ENCODE peak calls at places on chromosomes 12 and 14, in ten cellular contexts. Z is EH; M is AG10803; C is germinal center; J is NCI-H2081 treated with DMSO at 0.1 percent for 48 hours; H is C1 segment of cervical spinal cord; U is NCI-H748 treated with DMSO at 0.1 percent for 48 hours; S is naive thymus-derived CD4-positive, alpha-beta T cell; A is AG04449; V is ELR. R is an unnamed sample.

GRCh38 chr14:51564986-51565604 is 86.6 kb upstream of the FRMD6 start:
- DNase-seq in C (no peak), Z (no peak), S (no peak), J (no peak), U (no peak), H (no peak), V (no peak), M (peak; percentile 28), A (no peak), R (no peak)

GRCh38 chr12:9729082-9729481 is 3.8 kb downstream of the CLECL1 start:
- DNase-seq in A (no peak), C (no peak), S (no peak), J (no peak), V (no peak), Z (no peak), U (no peak), M (no peak), H (no peak), R (no peak)

GRCh38 chr12:28033538-28033915 is 61.0 kb upstream of the PTHLH start:
- DNase-seq in A (no peak), H (no peak), C (no peak), J (no peak), U (no peak), V (peak; percentile 84), S (no peak), Z (peak; percentile 36), M (peak; percentile 47), R (no peak)

GRCh38 chr12:89862511-89863331 is 154.1 kb upstream of the ATP2B1 start:
- DNase-seq in H (no peak), U (no peak), J (no peak), M (peak; percentile 21), A (no peak), Z (peak; percentile 35), C (peak; percentile 66), V (peak; percentile 30), S (no peak), R (no peak)

GRCh38 chr12:62659457-62660295 is 193.1 kb downstream of the MON2 start:
- DNase-seq in S (no peak), U (no peak), A (no peak), V (no peak), C (no peak), Z (no peak), J (no peak), H (no peak), M (peak; percentile 57), R (no peak)

GRCh38 chr12:79927772-79928474 is 7.0 kb downstream of the PPP1R12A start:
- DNase-seq in J (no peak), V (peak; percentile 12), M (peak; percentile 62), Z (peak; percentile 45), H (no peak), C (no peak), S (peak; percentile 29), A (no peak), U (no peak), R (no peak)

GRCh38 chr12:19893514-19893913 is 454.2 kb downstream of the AEBP2 start:
- DNase-seq in U (no peak), C (no peak), S (no peak), H (no peak), J (no peak), A (no peak), Z (peak; percentile 53), M (peak; percentile 55), V (peak; percentile 15), R (no peak)

GRCh38 chr12:65613692-65614091 is 210.6 kb upstream of the HMGA2 start:
- DNase-seq in S (no peak), U (no peak), J (no peak), Z (no peak), H (no peak), C (no peak), M (no peak), V (no peak), A (no peak), R (no peak)

GRCh38 chr12:128823916-128824839 is at the start of gene SLC15A4:
- DNase-seq in S (peak; percentile 97), V (peak; percentile 91), H (peak; percentile 84), U (peak; percentile 86), J (peak; percentile 91), C (peak; percentile 97), Z (peak; percentile 91), A (peak; percentile 21), M (peak; percentile 88), R (peak; percentile 89)

GRCh38 chr12:104672096-104672445 is 215.3 kb downstream of the CHST11 start:
- DNase-seq in J (no peak), A (no peak), S (no peak), H (no peak), M (no peak), Z (no peak), C (no peak), V (no peak), U (no peak), R (no peak)

GRCh38 chr12:123816896-123817537 is 54.9 kb downstream of the DNAH10 start:
- DNase-seq in M (no peak), Z (no peak), V (no peak), C (no peak), H (no peak), J (no peak), A (no peak), U (no peak), S (no peak), R (no peak)

GRCh38 chr14:100893228-100893601 is 10.3 kb downstream of the RTL1 start:
- DNase-seq in V (no peak), J (no peak), C (no peak), A (no peak), M (no peak), Z (no peak), H (no peak), S (no peak), U (no peak), R (no peak)

GRCh38 chr14:23307687-23308644 is 1.3 kb downstream of the BCL2L2 start:
- DNase-seq in H (no peak), S (no peak), A (no peak), U (no peak), J (no peak), C (no peak), V (peak; percentile 47), Z (peak; percentile 45), M (no peak), R (no peak)

GRCh38 chr14:29906256-29906885 is 21.3 kb downstream of the PRKD1 start:
- DNase-seq in M (no peak), C (no peak), U (no peak), A (no peak), Z (peak; percentile 32), H (no peak), V (peak; percentile 47), J (no peak), S (no peak), R (no peak)

GRCh38 chr12:98352218-98352811 is 163.1 kb upstream of the TMPO start:
- DNase-seq in Z (peak; percentile 87), U (no peak), M (peak; percentile 70), S (no peak), J (no peak), V (peak; percentile 92), A (peak; percentile 72), C (no peak), H (no peak), R (no peak)

GRCh38 chr12:19750116-19750644 is 310.9 kb downstream of the AEBP2 start:
- DNase-seq in M (no peak), S (no peak), A (no peak), V (no peak), U (no peak), C (no peak), H (no peak), J (no peak), Z (peak; percentile 52), R (no peak)

GRCh38 chr12:27193106-27193505 is 51.0 kb upstream of the STK38L start:
- DNase-seq in J (no peak), A (peak; percentile 65), C (no peak), M (peak; percentile 83), U (no peak), S (no peak), H (no peak), V (peak; percentile 26), Z (peak; percentile 89), R (no peak)

GRCh38 chr14:68245146-68246073 is 425.8 kb downstream of the RAD51B start:
- DNase-seq in J (no peak), H (no peak), A (no peak), C (no peak), U (no peak), V (peak; percentile 19), S (no peak), Z (no peak), M (no peak), R (no peak)

GRCh38 chr14:75752907-75753594 is 92.0 kb downstream of the TTLL5 start:
- DNase-seq in A (no peak), H (no peak), U (no peak), M (peak; percentile 33), V (peak; percentile 26), J (no peak), C (no peak), S (no peak), Z (peak; percentile 62), R (no peak)

GRCh38 chr12:66035289-66035961 is 95.1 kb downstream of the LLPH start:
- DNase-seq in H (no peak), J (no peak), M (peak; percentile 60), V (peak; percentile 80), S (no peak), A (no peak), Z (peak; percentile 76), U (no peak), C (no peak), R (no peak)

GRCh38 chr14:52355016-52355430 is 40.9 kb downstream of the PTGER2 start:
- DNase-seq in H (no peak), U (no peak), M (peak; percentile 96), V (peak; percentile 97), C (no peak), S (no peak), J (no peak), Z (peak; percentile 93), A (peak; percentile 82), R (no peak)

GRCh38 chr14:61145903-61146411 is 135.2 kb downstream of the TMEM30B start:
- DNase-seq in S (no peak), V (peak; percentile 78), H (no peak), J (peak; percentile 74), C (no peak), U (peak; percentile 93), Z (peak; percentile 97), M (peak; percentile 94), A (peak; percentile 89), R (no peak)

GRCh38 chr14:35480119-35480769 is 53.7 kb upstream of the INSM2 start:
- DNase-seq in M (no peak), C (no peak), U (no peak), J (no peak), H (no peak), Z (peak; percentile 2), V (peak; percentile 80), A (no peak), S (no peak), R (no peak)

GRCh38 chr12:71160585-71160984 is 2.8 kb upstream of the TSPAN8 start:
- DNase-seq in C (no peak), Z (no peak), H (no peak), S (no peak), V (no peak), A (no peak), U (no peak), M (no peak), J (no peak), R (no peak)

GRCh38 chr12:50901685-50902113 is 50.6 kb upstream of the HIGD1C start:
- DNase-seq in M (no peak), V (no peak), H (no peak), C (no peak), A (no peak), Z (no peak), S (no peak), U (no peak), J (no peak), R (no peak)

GRCh38 chr12:92105676-92106075 is 40.0 kb downstream of the BTG1 start:
- DNase-seq in A (no peak), C (no peak), S (no peak), Z (no peak), U (no peak), V (no peak), H (no peak), J (no peak), M (no peak), R (peak; percentile 49)

GRCh38 chr12:39442895-39443703 is at the start of gene KIF21A:
- DNase-seq in A (peak; percentile 10), V (peak; percentile 93), Z (peak; percentile 90), C (peak; percentile 64), H (peak; percentile 93), U (peak; percentile 77), S (peak; percentile 91), J (peak; percentile 57), M (peak; percentile 89), R (peak; percentile 87)

GRCh38 chr12:55068416-55069010 is 48.7 kb downstream of the NEUROD4 start:
- DNase-seq in S (no peak), M (peak; percentile 56), U (peak; percentile 67), V (peak; percentile 71), Z (peak; percentile 57), A (peak; percentile 9), H (no peak), C (peak; percentile 45), J (no peak), R (peak; percentile 5)

R was measured in NCI-H526 treated with DMSO at 0.1 percent for 48 hours.